ENCODE peak calls at places on chromosomes 16 and 17, in six cellular contexts. L is RCC 7860; J is NCI-H510A treated with DMSO at 0.1 percent for 48 hours; H is stimulated activated CD4-positive, alpha-beta T cell treated with anti-CD3 and anti-CD28 coated beads, Interleukin-1b, Interleukin-23, amount 100 ng/mL, for 1 hour; N is cardiac septum; T is epithelial cell of prostate. I is an unnamed sample.

GRCh38 chr17:29042679-29043538 is at the start of gene PIPOX:
- DNase-seq in L (peak), J (peak), H (no peak), N (no peak), T (no peak), I (peak)

GRCh38 chr17:70699408-70699807 is 530.1 kb downstream of the KCNJ2 start:
- DNase-seq in L (no peak), J (no peak), H (no peak), N (no peak), T (no peak), I (no peak)

GRCh38 chr17:74872313-74873035 is at the start of gene FDXR:
- DNase-seq in L (no peak), J (no peak), H (no peak), N (no peak), T (no peak), I (peak)

GRCh38 chr16:75351183-75351582 is 82.1 kb downstream of the CFDP1 start:
- DNase-seq in L (peak), J (no peak), H (no peak), N (no peak), T (no peak), I (no peak)

GRCh38 chr16:84879569-84880487 is 60.0 kb downstream of the CRISPLD2 start:
- DNase-seq in L (peak), J (no peak), H (no peak), N (no peak), T (no peak), I (no peak)

GRCh38 chr17:75032896-75033294 is 13.9 kb downstream of the ATP5PD start:
- DNase-seq in L (no peak), J (no peak), H (no peak), N (no peak), T (no peak), I (peak)

GRCh38 chr17:53823341-53824050 is 769 bp downstream of the KIF2B start:
- DNase-seq in L (no peak), J (no peak), H (no peak), N (no peak), T (no peak), I (no peak)

GRCh38 chr16:79492036-79492435 is 108.5 kb downstream of the MAF start:
- DNase-seq in L (no peak), J (no peak), H (no peak), N (no peak), T (no peak), I (no peak)

GRCh38 chr16:56833243-56833970 is 31.6 kb upstream of the SLC12A3 start:
- DNase-seq in L (no peak), J (no peak), H (no peak), N (no peak), T (peak), I (no peak)

GRCh38 chr16:22186517-22186916 is 19.6 kb upstream of the EEF2K start:
- DNase-seq in L (no peak), J (no peak), H (no peak), N (no peak), T (no peak), I (no peak)

GRCh38 chr17:15652960-15653359 is 31.2 kb downstream of the TRIM16 start:
- DNase-seq in L (no peak), J (no peak), H (no peak), N (no peak), T (no peak), I (no peak)

GRCh38 chr17:76383645-76384221 is 676 bp upstream of the SPHK1 start:
- DNase-seq in L (peak), J (no peak), H (no peak), N (no peak), T (no peak), I (peak)

GRCh38 chr17:77100009-77100408 is 40.8 kb upstream of the SEC14L1 start:
- DNase-seq in L (no peak), J (no peak), H (no peak), N (peak), T (no peak), I (no peak)

GRCh38 chr16:3646348-3646920 is 8.1 kb upstream of the DNASE1 start:
- DNase-seq in L (no peak), J (peak), H (no peak), N (no peak), T (peak), I (peak)

GRCh38 chr17:79619636-79620206 is 8.9 kb upstream of the RBFOX3 start:
- DNase-seq in L (no peak), J (no peak), H (no peak), N (peak), T (no peak), I (no peak)

GRCh38 chr16:56589141-56590039 is at the start of gene MT3:
- DNase-seq in L (no peak), J (peak), H (no peak), N (no peak), T (no peak), I (peak)

GRCh38 chr16:15971435-15971805 is 22.0 kb downstream of the ABCC1 start:
- DNase-seq in L (no peak), J (no peak), H (no peak), N (no peak), T (no peak), I (no peak)

GRCh38 chr17:65013613-65014391 is 42.7 kb downstream of the GNA13 start:
- DNase-seq in L (peak), J (no peak), H (no peak), N (no peak), T (peak), I (no peak)

GRCh38 chr16:27689711-27690110 is 139.8 kb downstream of the KATNIP start:
- DNase-seq in L (no peak), J (no peak), H (no peak), N (peak), T (no peak), I (no peak)

GRCh38 chr17:38428643-38429371 is 543 bp downstream of the ARHGAP23 start:
- DNase-seq in L (peak), J (no peak), H (no peak), N (peak), T (no peak), I (no peak)

GRCh38 chr16:22670044-22670536 is 143.9 kb upstream of the HS3ST2 start:
- DNase-seq in L (no peak), J (no peak), H (no peak), N (no peak), T (no peak), I (no peak)

GRCh38 chr16:66728117-66728787 is 23.2 kb downstream of the DYNC1LI2 start:
- DNase-seq in L (peak), J (peak), H (no peak), N (no peak), T (no peak), I (peak)

GRCh38 chr17:78747479-78747878 is 34.6 kb downstream of the CYTH1 start:
- DNase-seq in L (no peak), J (no peak), H (no peak), N (no peak), T (no peak), I (no peak)

GRCh38 chr16:30351586-30352419 is 3.3 kb downstream of the CD2BP2 start:
- DNase-seq in L (peak), J (no peak), H (no peak), N (peak), T (no peak), I (no peak)

GRCh38 chr16:54290203-54291106 is 3.9 kb upstream of the IRX3 start:
- DNase-seq in L (no peak), J (no peak), H (no peak), N (no peak), T (no peak), I (no peak)

GRCh38 chr17:65886240-65886639 is 305.7 kb downstream of the CEP112 start:
- DNase-seq in L (no peak), J (no peak), H (no peak), N (no peak), T (no peak), I (no peak)

I was measured in NCI-H345.